ENCODE peak calls at places on chromosomes 5 and 9, in eight cellular contexts. One of them, this sample, is unnamed.

GRCh38 chr9:36862206-36863145 is 171.6 kb downstream of the PAX5 start:
- DNase-seq in CD4-positive, alpha-beta T cell: no peak
- DNase-seq in kidney: peak
- DNase-seq in lower lobe of right lung: peak
- DNase-seq in CD8-positive, alpha-beta T cell: no peak
- DNase-seq in coronary artery: no peak
- DNase-seq in pancreas: peak
- DNase-seq in mammary epithelial cell: peak
- DNase-seq in this sample: peak

GRCh38 chr9:137053944-137054931 is at the start of gene ENTPD2:
- DNase-seq in lower lobe of right lung: peak
- DNase-seq in coronary artery: no peak
- DNase-seq in CD4-positive, alpha-beta T cell: no peak
- DNase-seq in kidney: no peak
- DNase-seq in mammary epithelial cell: peak
- DNase-seq in CD8-positive, alpha-beta T cell: peak
- DNase-seq in pancreas: peak
- DNase-seq in this sample: peak

GRCh38 chr5:151675225-151675955 is 11.3 kb downstream of the SPARC start:
- DNase-seq in kidney: no peak
- DNase-seq in pancreas: no peak
- DNase-seq in mammary epithelial cell: no peak
- DNase-seq in CD8-positive, alpha-beta T cell: no peak
- DNase-seq in lower lobe of right lung: no peak
- DNase-seq in CD4-positive, alpha-beta T cell: no peak
- DNase-seq in coronary artery: no peak
- DNase-seq in this sample: no peak

GRCh38 chr9:122179690-122180074 is 20.0 kb downstream of the MORN5 start:
- DNase-seq in CD8-positive, alpha-beta T cell: no peak
- DNase-seq in pancreas: no peak
- DNase-seq in coronary artery: no peak
- DNase-seq in lower lobe of right lung: no peak
- DNase-seq in mammary epithelial cell: peak
- DNase-seq in CD4-positive, alpha-beta T cell: no peak
- DNase-seq in kidney: no peak
- DNase-seq in this sample: no peak

GRCh38 chr9:77864096-77864889 is 167.3 kb downstream of the GNAQ start:
- DNase-seq in CD4-positive, alpha-beta T cell: no peak
- DNase-seq in coronary artery: no peak
- DNase-seq in kidney: no peak
- DNase-seq in lower lobe of right lung: no peak
- DNase-seq in pancreas: no peak
- DNase-seq in mammary epithelial cell: no peak
- DNase-seq in CD8-positive, alpha-beta T cell: no peak
- DNase-seq in this sample: no peak

GRCh38 chr9:130186839-130187522 is 14.8 kb downstream of the NCS1 start:
- DNase-seq in coronary artery: peak
- DNase-seq in pancreas: peak
- DNase-seq in mammary epithelial cell: peak
- DNase-seq in kidney: peak
- DNase-seq in CD8-positive, alpha-beta T cell: no peak
- DNase-seq in lower lobe of right lung: peak
- DNase-seq in CD4-positive, alpha-beta T cell: no peak
- DNase-seq in this sample: peak

GRCh38 chr5:61603211-61603908 is 271.3 kb downstream of the ZSWIM6 start:
- DNase-seq in CD8-positive, alpha-beta T cell: no peak
- DNase-seq in pancreas: peak
- DNase-seq in CD4-positive, alpha-beta T cell: no peak
- DNase-seq in mammary epithelial cell: no peak
- DNase-seq in kidney: peak
- DNase-seq in coronary artery: no peak
- DNase-seq in lower lobe of right lung: no peak
- DNase-seq in this sample: no peak

GRCh38 chr9:22040760-22041159 is 31.7 kb upstream of the CDKN2B start:
- DNase-seq in CD8-positive, alpha-beta T cell: no peak
- DNase-seq in pancreas: no peak
- DNase-seq in coronary artery: no peak
- DNase-seq in lower lobe of right lung: no peak
- DNase-seq in CD4-positive, alpha-beta T cell: no peak
- DNase-seq in mammary epithelial cell: peak
- DNase-seq in kidney: no peak
- DNase-seq in this sample: no peak

GRCh38 chr5:78811121-78811832 is 162.7 kb upstream of the LHFPL2 start:
- DNase-seq in kidney: no peak
- DNase-seq in mammary epithelial cell: no peak
- DNase-seq in lower lobe of right lung: no peak
- DNase-seq in CD8-positive, alpha-beta T cell: no peak
- DNase-seq in pancreas: no peak
- DNase-seq in coronary artery: no peak
- DNase-seq in CD4-positive, alpha-beta T cell: no peak
- DNase-seq in this sample: no peak

GRCh38 chr5:80141681-80142080 is 106.5 kb downstream of the THBS4 start:
- DNase-seq in pancreas: no peak
- DNase-seq in mammary epithelial cell: no peak
- DNase-seq in kidney: no peak
- DNase-seq in CD4-positive, alpha-beta T cell: no peak
- DNase-seq in CD8-positive, alpha-beta T cell: no peak
- DNase-seq in coronary artery: no peak
- DNase-seq in lower lobe of right lung: no peak
- DNase-seq in this sample: no peak

GRCh38 chr9:16535555-16535954 is 334.9 kb downstream of the BNC2 start:
- DNase-seq in CD8-positive, alpha-beta T cell: no peak
- DNase-seq in CD4-positive, alpha-beta T cell: no peak
- DNase-seq in coronary artery: no peak
- DNase-seq in lower lobe of right lung: no peak
- DNase-seq in mammary epithelial cell: no peak
- DNase-seq in pancreas: no peak
- DNase-seq in kidney: no peak
- DNase-seq in this sample: no peak

GRCh38 chr5:161093105-161093504 is 241.1 kb upstream of the ATP10B start:
- DNase-seq in mammary epithelial cell: no peak
- DNase-seq in coronary artery: no peak
- DNase-seq in kidney: no peak
- DNase-seq in lower lobe of right lung: no peak
- DNase-seq in CD4-positive, alpha-beta T cell: no peak
- DNase-seq in CD8-positive, alpha-beta T cell: no peak
- DNase-seq in pancreas: no peak
- DNase-seq in this sample: no peak

GRCh38 chr5:157222506-157223230 is 42.0 kb downstream of the ITK start:
- DNase-seq in coronary artery: no peak
- DNase-seq in kidney: no peak
- DNase-seq in lower lobe of right lung: no peak
- DNase-seq in mammary epithelial cell: peak
- DNase-seq in CD4-positive, alpha-beta T cell: no peak
- DNase-seq in pancreas: no peak
- DNase-seq in CD8-positive, alpha-beta T cell: peak
- DNase-seq in this sample: no peak

DNA sequence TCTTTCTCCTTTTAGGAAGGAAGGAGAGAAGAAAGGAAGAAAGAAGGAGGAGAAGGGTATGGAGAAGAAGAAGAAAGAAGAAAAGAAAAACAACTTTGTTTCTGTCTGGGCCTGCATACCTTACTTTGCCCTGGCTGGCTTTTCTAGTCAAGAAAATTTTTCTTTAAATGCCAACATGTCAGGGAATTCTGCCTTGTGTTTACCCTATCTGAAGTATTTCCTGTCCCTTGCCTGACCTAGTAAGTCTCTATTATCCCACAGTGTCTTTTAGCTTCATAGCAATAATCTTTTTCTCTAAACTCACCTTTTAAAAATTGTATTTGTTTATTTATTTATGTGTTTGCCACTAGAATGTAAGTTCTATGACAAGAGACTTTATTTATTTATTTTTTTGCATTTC is 1864.1 kb downstream of the EFNA5 start:
- DNase-seq in CD8-positive, alpha-beta T cell: no peak
- DNase-seq in mammary epithelial cell: no peak
- DNase-seq in CD4-positive, alpha-beta T cell: no peak
- DNase-seq in kidney: no peak
- DNase-seq in pancreas: no peak
- DNase-seq in coronary artery: no peak
- DNase-seq in lower lobe of right lung: no peak
- DNase-seq in this sample: no peak
- H3K27ac ChIP-seq in CD8-positive, alpha-beta T cell: no peak
- H3K27ac ChIP-seq in mammary epithelial cell: no peak
- H3K27ac ChIP-seq in CD4-positive, alpha-beta T cell: no peak
- H3K27ac ChIP-seq in kidney: no peak
- H3K27ac ChIP-seq in pancreas: no peak
- H3K27ac ChIP-seq in coronary artery: no peak
- H3K27ac ChIP-seq in lower lobe of right lung: no peak
- H3K27ac ChIP-seq in this sample: no peak

GRCh38 chr5:42059778-42060464 is 134.8 kb downstream of the FBXO4 start:
- DNase-seq in coronary artery: no peak
- DNase-seq in pancreas: no peak
- DNase-seq in mammary epithelial cell: no peak
- DNase-seq in CD8-positive, alpha-beta T cell: no peak
- DNase-seq in kidney: no peak
- DNase-seq in CD4-positive, alpha-beta T cell: no peak
- DNase-seq in lower lobe of right lung: no peak
- DNase-seq in this sample: no peak

GRCh38 chr5:42059291-42059690 is 134.2 kb downstream of the FBXO4 start:
- DNase-seq in CD8-positive, alpha-beta T cell: no peak
- DNase-seq in CD4-positive, alpha-beta T cell: no peak
- DNase-seq in pancreas: no peak
- DNase-seq in lower lobe of right lung: no peak
- DNase-seq in mammary epithelial cell: peak
- DNase-seq in coronary artery: no peak
- DNase-seq in kidney: no peak
- DNase-seq in this sample: peak

DNA sequence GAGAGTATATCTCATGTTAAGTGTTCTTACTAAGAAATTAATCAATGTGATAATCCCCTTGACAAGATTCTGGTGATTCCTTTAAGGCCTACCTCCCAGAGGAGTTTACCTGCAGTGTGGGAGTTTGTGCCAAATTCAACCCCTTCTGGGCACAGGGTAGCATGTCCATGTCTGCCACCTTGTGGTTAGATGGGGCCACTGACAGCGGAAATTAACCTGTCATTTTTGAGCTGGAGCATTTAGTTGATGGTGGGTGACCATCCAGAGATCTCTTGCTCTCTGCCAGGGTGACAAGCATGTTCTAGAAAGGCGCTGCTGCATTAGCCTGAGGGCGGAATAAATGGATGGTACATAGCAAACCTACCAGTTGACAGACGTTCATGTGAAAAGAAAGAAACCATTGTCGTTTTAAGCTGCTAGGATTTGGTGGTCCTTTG is 132.2 kb downstream of the FBXO4 start:
- DNase-seq in CD4-positive, alpha-beta T cell: peak
- DNase-seq in coronary artery: no peak
- DNase-seq in mammary epithelial cell: peak
- DNase-seq in pancreas: peak
- DNase-seq in CD8-positive, alpha-beta T cell: peak
- DNase-seq in kidney: no peak
- DNase-seq in lower lobe of right lung: no peak
- DNase-seq in this sample: peak
- TF ChIP-seq CTCF in CD4-positive, alpha-beta T cell: peak
- TF ChIP-seq CTCF in coronary artery: peak
- TF ChIP-seq CTCF in mammary epithelial cell: peak
- TF ChIP-seq CTCF in pancreas: peak
- TF ChIP-seq CTCF in CD8-positive, alpha-beta T cell: peak
- TF ChIP-seq CTCF in kidney: peak
- TF ChIP-seq CTCF in lower lobe of right lung: peak
- TF ChIP-seq CTCF in this sample: peak

GRCh38 chr5:139391570-139392323 is 2.0 kb upstream of the MZB1 start:
- DNase-seq in mammary epithelial cell: peak
- DNase-seq in coronary artery: no peak
- DNase-seq in CD4-positive, alpha-beta T cell: no peak
- DNase-seq in kidney: no peak
- DNase-seq in pancreas: no peak
- DNase-seq in lower lobe of right lung: no peak
- DNase-seq in CD8-positive, alpha-beta T cell: no peak
- DNase-seq in this sample: peak

GRCh38 chr5:139389701-139390638 is at the start of gene MZB1:
- DNase-seq in coronary artery: no peak
- DNase-seq in CD8-positive, alpha-beta T cell: peak
- DNase-seq in mammary epithelial cell: no peak
- DNase-seq in kidney: no peak
- DNase-seq in lower lobe of right lung: no peak
- DNase-seq in pancreas: no peak
- DNase-seq in CD4-positive, alpha-beta T cell: peak
- DNase-seq in this sample: no peak

GRCh38 chr5:139392678-139393496 is 2.0 kb downstream of the PROB1 start:
- DNase-seq in kidney: peak
- DNase-seq in coronary artery: no peak
- DNase-seq in lower lobe of right lung: peak
- DNase-seq in CD8-positive, alpha-beta T cell: peak
- DNase-seq in CD4-positive, alpha-beta T cell: peak
- DNase-seq in pancreas: no peak
- DNase-seq in mammary epithelial cell: no peak
- DNase-seq in this sample: peak

GRCh38 chr5:139392324-139392677 is 2.6 kb upstream of the MZB1 start:
- DNase-seq in coronary artery: no peak
- DNase-seq in mammary epithelial cell: no peak
- DNase-seq in pancreas: no peak
- DNase-seq in CD8-positive, alpha-beta T cell: no peak
- DNase-seq in CD4-positive, alpha-beta T cell: no peak
- DNase-seq in kidney: no peak
- DNase-seq in lower lobe of right lung: no peak
- DNase-seq in this sample: no peak

DNA sequence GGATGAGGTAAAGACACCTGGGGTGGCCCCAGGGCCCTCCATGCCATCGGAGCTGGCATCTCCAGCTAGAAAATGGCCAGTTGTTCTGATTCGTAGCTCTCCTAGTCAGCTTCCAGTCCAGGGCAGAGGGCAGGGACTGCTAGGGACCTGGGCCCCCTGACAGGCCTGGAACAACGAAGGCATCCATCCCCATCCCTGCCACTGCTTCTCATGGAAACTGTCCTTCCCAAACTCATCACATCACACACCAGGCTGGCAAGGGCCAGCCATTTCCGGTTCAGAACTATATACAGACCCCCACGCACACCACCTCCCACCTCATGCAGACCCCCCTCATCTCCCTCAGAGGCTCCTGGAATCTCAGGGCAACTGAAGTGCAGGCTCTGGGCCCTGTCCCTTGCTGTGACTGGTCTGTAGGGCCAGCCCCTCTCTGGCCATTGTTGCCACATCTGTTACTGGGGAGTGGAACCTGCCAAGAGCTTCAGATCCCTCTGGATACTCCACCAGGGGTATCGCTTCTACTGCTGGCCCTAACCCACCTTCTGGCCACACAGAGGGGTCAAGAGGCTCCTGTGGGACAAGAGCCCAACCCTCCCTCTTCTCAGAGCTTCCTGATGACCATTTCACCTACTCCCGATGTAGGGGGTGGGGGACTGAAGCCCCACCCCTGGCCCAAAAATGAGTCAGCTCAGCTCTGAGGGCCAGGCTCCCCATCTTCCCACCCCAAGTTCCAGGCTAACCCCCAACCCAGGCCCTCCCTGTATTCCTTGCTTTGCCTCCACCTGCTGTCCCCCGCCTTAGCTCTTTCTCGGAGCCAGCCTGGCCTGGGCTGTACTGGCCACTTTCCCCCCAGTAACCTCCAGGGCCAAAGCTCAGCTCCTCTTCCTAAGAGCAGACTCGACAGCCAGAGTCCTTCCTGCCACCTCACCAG is 1.2 kb upstream of the MZB1 start:
- DNase-seq in kidney: no peak
- DNase-seq in lower lobe of right lung: no peak
- DNase-seq in coronary artery: no peak
- DNase-seq in mammary epithelial cell: no peak
- DNase-seq in CD4-positive, alpha-beta T cell: no peak
- DNase-seq in CD8-positive, alpha-beta T cell: no peak
- DNase-seq in pancreas: no peak
- DNase-seq in this sample: no peak
- H3K27ac ChIP-seq in kidney: no peak
- H3K27ac ChIP-seq in lower lobe of right lung: no peak
- H3K27ac ChIP-seq in coronary artery: peak
- H3K27ac ChIP-seq in mammary epithelial cell: peak
- H3K27ac ChIP-seq in CD4-positive, alpha-beta T cell: no peak
- H3K27ac ChIP-seq in CD8-positive, alpha-beta T cell: no peak
- H3K27ac ChIP-seq in pancreas: peak
- H3K27ac ChIP-seq in this sample: peak

GRCh38 chr5:138702166-138702826 is 50.9 kb upstream of the CTNNA1 start:
- DNase-seq in CD8-positive, alpha-beta T cell: no peak
- DNase-seq in pancreas: no peak
- DNase-seq in mammary epithelial cell: no peak
- DNase-seq in coronary artery: no peak
- DNase-seq in kidney: no peak
- DNase-seq in CD4-positive, alpha-beta T cell: no peak
- DNase-seq in lower lobe of right lung: no peak
- DNase-seq in this sample: no peak
- TF ChIP-seq CTCF in CD8-positive, alpha-beta T cell: no peak
- TF ChIP-seq CTCF in pancreas: no peak
- TF ChIP-seq CTCF in mammary epithelial cell: no peak
- TF ChIP-seq CTCF in coronary artery: no peak
- TF ChIP-seq CTCF in kidney: no peak
- TF ChIP-seq CTCF in CD4-positive, alpha-beta T cell: no peak
- TF ChIP-seq CTCF in lower lobe of right lung: no peak
- TF ChIP-seq CTCF in this sample: no peak

This sample was measured in RWPE1.